ENCODE peak calls at places on chromosomes 1 and 21, in eight cellular contexts. O is esophagus muscularis mucosa, K is substantia nigra, C is psoas muscle, D is ascending aorta, A is heart right ventricle, Y is colonic mucosa, P is lower lobe of right lung. I is an unnamed sample.
A peak's percentile ranks its signal among the peaks of the same experiment; 100 is the strongest.

GRCh38 chr1:218460367-218460766 is 115.2 kb downstream of the TGFB2 start:
- DNase-seq in O (no peak), K (no peak), C (no peak), D (peak; percentile 72), A (peak; percentile 60), Y (no peak), P (no peak), I (no peak)

GRCh38 chr1:211829343-211830054 is 1.1 kb downstream of the LPGAT1 start:
- DNase-seq in O (no peak), K (no peak), C (peak; percentile 55), D (no peak), A (peak; percentile 12), Y (peak; percentile 43), P (no peak), I (peak; percentile 39)

GRCh38 chr1:183764981-183765380 is 39.9 kb upstream of the RGL1 start:
- DNase-seq in O (no peak), K (no peak), C (no peak), D (no peak), A (no peak), Y (no peak), P (no peak), I (no peak)

GRCh38 chr1:197995408-197996258 is 78.5 kb downstream of the LHX9 start:
- DNase-seq in O (no peak), K (no peak), C (no peak), D (no peak), A (no peak), Y (no peak), P (no peak), I (no peak)

GRCh38 chr1:247962911-247963588 is 2.0 kb upstream of the OR2AK2 start:
- DNase-seq in O (no peak), K (no peak), C (no peak), D (no peak), A (no peak), Y (no peak), P (no peak), I (no peak)

GRCh38 chr1:4586611-4587010 is 67.8 kb upstream of the AJAP1 start:
- DNase-seq in O (no peak), K (no peak), C (no peak), D (no peak), A (no peak), Y (no peak), P (no peak), I (no peak)

GRCh38 chr1:6033986-6034749 is 11.5 kb upstream of the KCNAB2 start:
- DNase-seq in O (no peak), K (peak; percentile 28), C (peak; percentile 61), D (no peak), A (peak; percentile 37), Y (peak; percentile 45), P (peak; percentile 61), I (peak; percentile 80)

GRCh38 chr1:182338806-182339370 is 52.7 kb downstream of the GLUL start:
- DNase-seq in O (no peak), K (no peak), C (no peak), D (no peak), A (no peak), Y (no peak), P (no peak), I (no peak)

GRCh38 chr1:33455537-33456301 is 16.7 kb upstream of the ZSCAN20 start:
- DNase-seq in O (no peak), K (peak; percentile 41), C (peak; percentile 67), D (peak; percentile 78), A (peak; percentile 60), Y (peak; percentile 38), P (no peak), I (peak; percentile 74)

GRCh38 chr1:28971980-28972771 is 57.8 kb downstream of the EPB41 start:
- DNase-seq in O (no peak), K (no peak), C (no peak), D (no peak), A (no peak), Y (no peak), P (no peak), I (no peak)

GRCh38 chr1:218718977-218719376 is 373.8 kb downstream of the TGFB2 start:
- DNase-seq in O (no peak), K (no peak), C (no peak), D (no peak), A (no peak), Y (no peak), P (no peak), I (no peak)

GRCh38 chr1:229230136-229230892 is 40.6 kb upstream of the RAB4A start:
- DNase-seq in O (no peak), K (peak; percentile 63), C (peak; percentile 64), D (no peak), A (no peak), Y (no peak), P (no peak), I (no peak)

GRCh38 chr21:38807987-38808386 is 2.3 kb downstream of the ETS2 start:
- DNase-seq in O (no peak), K (no peak), C (no peak), D (no peak), A (no peak), Y (peak; percentile 61), P (no peak), I (no peak)

GRCh38 chr1:54594463-54594862 is 28.9 kb downstream of the FAM151A start:
- DNase-seq in O (no peak), K (no peak), C (no peak), D (no peak), A (no peak), Y (no peak), P (no peak), I (no peak)

GRCh38 chr1:244237445-244237844 is 186.4 kb downstream of the ZBTB18 start:
- DNase-seq in O (no peak), K (no peak), C (no peak), D (no peak), A (no peak), Y (no peak), P (no peak), I (no peak)

GRCh38 chr1:177360791-177361190 is 190.0 kb downstream of the BRINP2 start:
- DNase-seq in O (no peak), K (no peak), C (no peak), D (no peak), A (no peak), Y (no peak), P (no peak), I (no peak)

GRCh38 chr1:70353641-70354331 is 736 bp downstream of the ANKRD13C start:
- DNase-seq in O (peak; percentile 91), K (no peak), C (no peak), D (no peak), A (no peak), Y (peak; percentile 56), P (no peak), I (no peak)

GRCh38 chr1:62905872-62906271 is 121.9 kb downstream of the ATG4C start:
- DNase-seq in O (no peak), K (no peak), C (no peak), D (no peak), A (no peak), Y (no peak), P (no peak), I (no peak)

DNA sequence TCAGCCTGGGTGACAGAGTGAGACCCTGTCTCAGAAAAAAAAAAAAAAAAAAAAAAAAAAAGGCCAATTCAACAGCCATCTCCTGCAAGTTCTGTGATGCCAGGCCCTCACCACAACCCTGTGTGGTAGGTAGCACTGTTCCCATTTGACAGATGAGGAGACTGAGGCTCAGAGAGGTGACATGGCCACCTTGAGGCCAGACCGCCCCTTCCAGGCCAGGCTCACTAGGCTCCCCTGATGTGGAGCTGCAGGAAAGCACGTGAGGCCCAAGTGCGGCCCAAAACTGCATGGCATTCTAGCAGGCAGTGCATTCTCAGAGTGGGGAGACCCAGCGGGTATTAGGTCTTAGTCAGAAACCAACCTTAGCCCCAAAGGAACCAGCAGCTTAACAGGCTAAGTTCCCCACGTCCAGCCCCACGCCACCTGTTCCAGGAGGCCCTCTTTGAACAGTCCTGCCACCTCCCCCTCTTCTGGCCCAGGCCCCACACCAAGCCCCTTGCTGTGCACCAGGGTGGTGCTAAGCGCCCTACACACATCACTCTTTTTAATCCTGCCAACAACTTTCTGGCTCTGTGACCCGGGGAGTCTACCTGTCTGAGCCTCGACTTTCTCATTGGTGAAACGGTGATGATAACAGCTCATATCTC is 11.7 kb upstream of the ECE1 start:
- DNase-seq in O (no peak), K (no peak), C (no peak), D (no peak), A (no peak), Y (no peak), P (no peak), I (no peak)
- H3K27ac ChIP-seq in O (no peak overlapping the region), K (no peak overlapping the region), C (no peak overlapping the region), D (no peak overlapping the region), A (no peak overlapping the region), Y (no peak overlapping the region), P (no peak overlapping the region), I (no peak overlapping the region)

DNA sequence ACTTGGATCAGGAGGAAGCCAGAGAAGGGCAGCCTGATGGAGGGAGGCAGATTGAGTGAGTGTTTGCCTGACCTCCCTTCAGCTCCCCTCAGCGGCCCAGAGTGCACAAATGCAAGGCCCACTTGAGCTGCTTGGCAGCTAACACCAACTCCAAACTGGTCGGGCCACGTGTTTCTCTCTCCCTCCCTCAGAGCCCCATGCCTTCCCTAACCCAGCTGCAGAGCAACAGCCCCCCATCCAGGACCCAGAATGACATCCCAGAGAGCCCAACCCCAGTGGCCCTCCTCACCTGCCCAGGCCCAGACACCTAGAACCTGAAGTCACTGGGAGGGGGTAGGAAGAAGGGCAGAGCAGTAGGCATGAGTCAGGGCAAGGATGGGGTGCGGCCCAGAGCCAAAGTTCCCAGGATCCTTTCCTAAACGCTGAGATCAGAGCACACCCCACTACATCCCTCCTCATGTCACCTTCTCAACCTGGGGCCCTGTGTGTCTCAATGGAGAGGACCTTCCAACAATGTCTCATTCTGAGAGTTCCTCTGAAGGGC is 832 bp upstream of the S100A14 start:
- DNase-seq in O (no peak), K (no peak), C (no peak), D (no peak), A (peak; percentile 51), Y (no peak), P (peak; percentile 74), I (no peak)
- H3K27ac ChIP-seq in O (no peak overlapping the region), K (no peak overlapping the region), C (peak overlapping the region; percentile 50), D (no peak overlapping the region), A (peak overlapping the region; percentile 68), Y (peak overlapping the region; percentile 67), P (peak overlapping the region; percentile 68), I (no peak overlapping the region)

GRCh38 chr1:235411489-235412486 is 44.6 kb downstream of the TBCE start:
- DNase-seq in O (no peak), K (no peak), C (no peak), D (no peak), A (no peak), Y (peak; percentile 54), P (no peak), I (no peak)
- H3K27ac ChIP-seq in O (no peak overlapping the region), K (no peak overlapping the region), C (no peak overlapping the region), D (no peak overlapping the region), A (no peak overlapping the region), Y (no peak overlapping the region), P (no peak overlapping the region), I (no peak overlapping the region)

DNA sequence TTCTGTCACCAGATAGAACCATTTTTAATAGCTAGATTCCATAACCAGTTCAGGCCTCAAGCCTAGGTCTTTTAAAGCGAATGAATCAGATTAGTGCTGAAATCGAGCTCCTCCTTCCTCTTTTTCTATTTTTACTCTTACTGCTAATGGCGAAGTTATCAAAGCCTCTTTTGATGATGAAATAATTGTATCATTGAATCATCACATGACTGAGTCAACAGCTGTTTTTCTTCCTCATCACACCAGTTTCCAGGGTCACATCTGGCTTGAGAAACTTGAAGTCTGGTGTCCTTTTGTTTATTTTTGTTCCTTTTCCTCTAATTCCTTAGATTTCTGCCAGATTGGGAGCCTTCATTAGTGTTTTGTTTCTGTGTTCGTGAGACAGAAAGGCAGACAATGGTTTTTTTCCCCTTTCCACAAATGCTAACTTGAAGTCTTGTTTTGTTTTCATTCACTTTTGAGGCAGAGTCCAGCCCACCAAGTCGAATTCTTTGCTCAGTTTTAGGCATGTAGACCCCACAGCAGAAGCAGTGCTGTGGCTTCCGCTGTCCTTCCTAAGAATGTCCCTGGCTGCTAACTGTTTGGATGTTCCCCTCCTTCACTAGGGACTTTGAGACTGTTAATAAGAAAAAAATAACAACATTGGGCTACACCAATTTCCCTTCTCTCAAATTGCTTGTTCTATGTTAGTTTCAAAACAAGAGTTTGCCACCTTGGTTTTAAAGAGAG is 51.9 kb upstream of the FMOD start:
- DNase-seq in O (peak; percentile 90), K (no peak), C (no peak), D (no peak), A (no peak), Y (no peak), P (no peak), I (no peak)
- H3K27ac ChIP-seq in O (peak overlapping the region; percentile 65), K (peak overlapping the region; percentile 37), C (peak overlapping the region; percentile 62), D (peak overlapping the region; percentile 97), A (peak overlapping the region; percentile 70), Y (peak overlapping the region; percentile 29), P (peak overlapping the region; percentile 70), I (peak overlapping the region; percentile 80)

I was measured in dorsolateral prefrontal cortex.